ENCODE peak calls at places on chromosomes 3 and 15, in five cellular contexts. J, N, L, X and V are unnamed samples.

GRCh38 chr15:90035835-90036220 is 34.7 kb downstream of the ZNF710 start:
- DNase-seq in J (no peak), N (no peak), L (no peak), X (no peak), V (no peak)

GRCh38 chr3:196323723-196324122 is 5.7 kb upstream of the DYNLT2B start:
- DNase-seq in J (no peak), N (no peak), L (no peak), X (no peak), V (no peak)

GRCh38 chr3:45080824-45081223 is 54.7 kb downstream of the CLEC3B start:
- DNase-seq in J (no peak), N (no peak), L (no peak), X (no peak), V (no peak)

GRCh38 chr3:157585386-157585785 is 82.2 kb upstream of the VEPH1 start:
- DNase-seq in J (no peak), N (no peak), L (no peak), X (no peak), V (no peak)

GRCh38 chr3:109045271-109046051 is 72.5 kb downstream of the MORC1 start:
- DNase-seq in J (no peak), N (no peak), L (no peak), X (no peak), V (no peak)

GRCh38 chr3:49723301-49723630 is 485 bp downstream of the GMPPB start:
- DNase-seq in J (no peak), N (peak), L (peak), X (no peak), V (peak)

GRCh38 chr3:48798998-48799397 is 48.7 kb downstream of the PRKAR2A start:
- DNase-seq in J (no peak), N (no peak), L (no peak), X (no peak), V (no peak)

GRCh38 chr3:62335196-62335595 is 38.2 kb downstream of the FEZF2 start:
- DNase-seq in J (no peak), N (no peak), L (no peak), X (no peak), V (no peak)

GRCh38 chr15:64844576-64845140 is 2.9 kb downstream of the PLEKHO2 start:
- DNase-seq in J (no peak), N (no peak), L (peak), X (no peak), V (no peak)

GRCh38 chr3:43178891-43179366 is 73.0 kb upstream of the POMGNT2 start:
- DNase-seq in J (no peak), N (no peak), L (no peak), X (no peak), V (no peak)

GRCh38 chr3:60323651-60324050 is 927.6 kb downstream of the FHIT start:
- DNase-seq in J (no peak), N (no peak), L (no peak), X (no peak), V (no peak)

GRCh38 chr3:180617049-180617448 is 15.1 kb downstream of the TTC14 start:
- DNase-seq in J (no peak), N (no peak), L (no peak), X (no peak), V (no peak)

GRCh38 chr15:81336568-81336967 is 12.6 kb upstream of the STARD5 start:
- DNase-seq in J (peak), N (no peak), L (peak), X (no peak), V (peak)

GRCh38 chr15:50891159-50891558 is 17.3 kb upstream of the AP4E1 start:
- DNase-seq in J (no peak), N (no peak), L (no peak), X (no peak), V (no peak)

GRCh38 chr3:183515968-183516851 is 39.3 kb downstream of the KLHL6 start:
- DNase-seq in J (no peak), N (no peak), L (peak), X (no peak), V (no peak)

GRCh38 chr3:16834753-16835152 is 50.0 kb upstream of the PLCL2 start:
- DNase-seq in J (no peak), N (no peak), L (no peak), X (no peak), V (no peak)

GRCh38 chr3:172355836-172356235 is 92.4 kb downstream of the GHSR start:
- DNase-seq in J (no peak), N (peak), L (no peak), X (peak), V (peak)

GRCh38 chr3:71910107-71910506 is 125.2 kb upstream of the PROK2 start:
- DNase-seq in J (no peak), N (no peak), L (no peak), X (no peak), V (peak)

GRCh38 chr15:64905119-64905831 is 6.4 kb upstream of the ANKDD1A start:
- DNase-seq in J (peak), N (peak), L (peak), X (no peak), V (peak)

GRCh38 chr3:130529816-130530215 is 12.8 kb downstream of the COL6A6 start:
- DNase-seq in J (no peak), N (no peak), L (peak), X (no peak), V (no peak)

GRCh38 chr3:187639912-187640822 is 30.0 kb downstream of the SST start:
- DNase-seq in J (no peak), N (no peak), L (no peak), X (no peak), V (no peak)

GRCh38 chr3:177336841-177337430 is 139.7 kb upstream of the TBL1XR1 start:
- DNase-seq in J (no peak), N (no peak), L (no peak), X (no peak), V (peak)

GRCh38 chr3:63896332-63897034 is 15.7 kb downstream of the SCAANT1 start:
- DNase-seq in J (no peak), N (no peak), L (peak), X (no peak), V (peak)

GRCh38 chr15:34102175-34102925 is 467 bp downstream of the PGBD4 start:
- DNase-seq in J (no peak), N (no peak), L (no peak), X (no peak), V (no peak)

DNA sequence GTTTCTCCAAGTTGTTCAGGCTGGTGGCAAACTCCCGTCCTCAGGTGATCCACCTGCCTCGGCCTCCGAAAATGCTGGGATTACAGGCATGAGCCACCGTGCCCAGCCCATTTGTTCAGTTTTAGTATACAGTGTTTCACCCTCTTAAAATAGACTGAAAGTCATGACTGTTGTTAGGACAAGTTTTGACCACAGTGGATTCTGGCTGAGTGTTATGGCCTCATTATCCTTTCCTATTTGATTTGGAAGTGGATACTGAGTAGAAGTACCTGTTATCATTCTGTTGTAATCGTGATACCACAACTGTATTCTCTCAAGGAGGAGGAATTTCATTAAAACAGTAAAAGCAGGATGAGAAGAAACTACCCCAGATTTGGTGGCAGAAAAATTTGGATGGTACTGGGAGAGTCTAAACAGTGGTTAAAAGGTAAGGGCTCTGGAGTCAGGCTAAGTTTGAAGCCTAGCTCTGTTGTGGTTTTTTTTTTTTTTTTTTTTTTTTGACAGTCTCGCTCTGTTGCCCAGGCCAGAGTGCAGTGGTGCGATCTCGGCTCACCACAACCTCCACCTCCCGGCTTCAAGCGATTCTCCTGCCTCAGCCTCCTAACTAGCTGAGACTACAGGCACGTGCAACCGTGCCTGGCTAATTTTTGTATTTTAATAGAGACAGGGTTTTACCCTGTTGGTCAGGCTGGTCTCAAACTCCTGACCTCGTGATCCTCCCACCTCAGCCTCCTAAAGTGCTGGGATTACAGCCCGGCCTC is 2.6 kb downstream of the MAP2K1 start:
- DNase-seq in J (no peak), N (no peak), L (peak), X (no peak), V (no peak)
- H3K4me3 ChIP-seq in J (no peak), N (no peak), L (peak), X (no peak), V (no peak)

GRCh38 chr15:76138436-76138835 is 78.7 kb downstream of the TMEM266 start:
- DNase-seq in J (no peak), N (no peak), L (no peak), X (no peak), V (no peak)

GRCh38 chr15:76134537-76134936 is 74.8 kb downstream of the TMEM266 start:
- DNase-seq in J (no peak), N (no peak), L (no peak), X (no peak), V (no peak)

GRCh38 chr15:76139368-76140068 is 79.7 kb downstream of the TMEM266 start:
- DNase-seq in J (peak), N (peak), L (peak), X (peak), V (peak)

GRCh38 chr15:76135516-76135915 is 75.7 kb downstream of the TMEM266 start:
- DNase-seq in J (no peak), N (no peak), L (no peak), X (no peak), V (no peak)

GRCh38 chr15:76140069-76140454 is 80.3 kb downstream of the TMEM266 start:
- DNase-seq in J (no peak), N (no peak), L (no peak), X (no peak), V (no peak)
- H3K4me3 ChIP-seq in J (no peak), N (peak), L (no peak), X (no peak), V (peak)

DNA sequence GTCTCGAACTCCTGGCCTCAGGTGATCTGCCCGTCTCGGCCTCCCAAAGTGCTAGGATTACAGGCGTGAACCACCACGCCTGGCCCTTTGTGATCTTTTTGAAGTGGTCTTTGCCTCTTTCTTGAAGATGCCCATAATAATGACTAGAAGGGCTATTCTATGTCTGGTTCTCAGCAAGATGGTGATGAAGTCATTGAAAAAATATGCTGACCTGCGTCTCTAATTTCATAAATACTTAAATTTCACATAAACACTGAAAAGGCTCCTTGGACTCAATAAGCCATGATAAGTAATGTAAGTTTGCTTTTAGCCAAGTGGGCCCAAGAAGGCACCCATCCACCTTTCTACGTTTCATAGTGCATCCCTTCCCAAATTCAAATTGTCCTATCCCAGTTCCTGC is 775 bp upstream of the MAPK6 start:
- DNase-seq in J (no peak), N (no peak), L (no peak), X (no peak), V (peak)
- H3K4me3 ChIP-seq in J (peak), N (peak), L (peak), X (peak), V (peak)

GRCh38 chr3:141413387-141414140 is 45.3 kb downstream of the ZBTB38 start:
- DNase-seq in J (no peak), N (no peak), L (no peak), X (no peak), V (no peak)
- H3K4me3 ChIP-seq in J (peak), N (no peak), L (no peak), X (no peak), V (peak)

GRCh38 chr15:67149859-67150824 is 84.7 kb downstream of the SMAD3 start:
- DNase-seq in J (peak), N (peak), L (peak), X (peak), V (peak)
- H3K4me3 ChIP-seq in J (peak), N (no peak), L (no peak), X (no peak), V (peak)

GRCh38 chr15:60301024-60301423 is 96.8 kb downstream of the ANXA2 start:
- DNase-seq in J (peak), N (no peak), L (peak), X (no peak), V (no peak)

GRCh38 chr15:60297047-60297446 is 100.7 kb downstream of the ANXA2 start:
- DNase-seq in J (no peak), N (no peak), L (peak), X (no peak), V (no peak)

GRCh38 chr15:60299452-60300047 is 98.2 kb downstream of the ANXA2 start:
- DNase-seq in J (peak), N (peak), L (no peak), X (no peak), V (peak)
- H3K4me3 ChIP-seq in J (no peak), N (no peak), L (no peak), X (no peak), V (no peak)

DNA sequence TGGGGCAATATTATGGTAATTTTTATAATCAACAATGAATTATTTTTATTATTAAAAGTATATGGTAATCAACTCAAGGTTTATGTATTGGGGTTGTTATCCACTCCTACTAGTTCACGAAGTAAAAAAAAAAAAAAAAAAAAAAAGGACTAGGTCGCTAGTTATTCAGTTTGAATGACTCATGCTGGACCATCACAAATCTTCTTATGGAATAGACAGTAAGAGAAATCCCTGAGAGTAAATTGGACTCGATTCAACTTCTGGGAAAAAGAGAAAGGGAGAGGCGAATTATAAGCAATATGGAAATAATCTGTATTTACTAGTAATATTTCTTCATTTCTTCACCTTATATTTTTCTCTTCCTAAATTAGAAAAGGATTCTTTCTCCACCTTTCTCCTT is 2.0 kb downstream of the MYEF2 start:
- DNase-seq in J (no peak), N (no peak), L (no peak), X (no peak), V (no peak)
- H3K4me3 ChIP-seq in J (no peak), N (no peak), L (no peak), X (no peak), V (no peak)

GRCh38 chr3:125121246-125122010 is 65.6 kb upstream of the HEG1 start:
- DNase-seq in J (no peak), N (no peak), L (peak), X (no peak), V (no peak)
- H3K4me3 ChIP-seq in J (no peak), N (no peak), L (peak), X (no peak), V (no peak)

GRCh38 chr3:557972-558371 is 361.4 kb downstream of the CHL1 start:
- DNase-seq in J (no peak), N (no peak), L (peak), X (no peak), V (no peak)
- H3K4me3 ChIP-seq in J (no peak), N (no peak), L (no peak), X (no peak), V (no peak)